ENCODE peak calls at places on chromosomes 11 and 22, in nine cellular contexts. One of them, this sample, is unnamed.
A peak's percentile ranks its signal among the peaks of the same experiment; 100 is the strongest.

GRCh38 chr11:14417975-14418374 is 59.0 kb upstream of the RRAS2 start:
- DNase-seq in pulmonary artery endothelial cell: no peak
- DNase-seq in activated CD4-positive, alpha-beta T cell treated with anti-CD3 and anti-CD28 coated beads, Interleukin-2, amount 50 U/mL, for 4 hours: no peak
- DNase-seq in AG08396: no peak
- DNase-seq in glomerular endothelial cell: no peak
- DNase-seq in H4: no peak
- DNase-seq in iris pigment epithelial cell: peak; percentile 32
- DNase-seq in stimulated activated CD4-positive, alpha-beta T cell treated with anti-CD3 and anti-CD28 coated beads, Interleukin-12 subunit alpha, Interleukin-12 subunit beta, amount 100 ng/mL, for 4 hours: no peak
- DNase-seq in NCI-H460: no peak
- DNase-seq in this sample: no peak

GRCh38 chr11:44561275-44561781 is 4.1 kb upstream of the CD82 start:
- DNase-seq in pulmonary artery endothelial cell: no peak
- DNase-seq in activated CD4-positive, alpha-beta T cell treated with anti-CD3 and anti-CD28 coated beads, Interleukin-2, amount 50 U/mL, for 4 hours: no peak
- DNase-seq in AG08396: no peak
- DNase-seq in glomerular endothelial cell: no peak
- DNase-seq in H4: no peak
- DNase-seq in iris pigment epithelial cell: no peak
- DNase-seq in stimulated activated CD4-positive, alpha-beta T cell treated with anti-CD3 and anti-CD28 coated beads, Interleukin-12 subunit alpha, Interleukin-12 subunit beta, amount 100 ng/mL, for 4 hours: no peak
- DNase-seq in NCI-H460: no peak
- DNase-seq in this sample: no peak

GRCh38 chr11:76810151-76810853 is 27.1 kb downstream of the TSKU start:
- DNase-seq in pulmonary artery endothelial cell: no peak
- DNase-seq in activated CD4-positive, alpha-beta T cell treated with anti-CD3 and anti-CD28 coated beads, Interleukin-2, amount 50 U/mL, for 4 hours: no peak
- DNase-seq in AG08396: peak; percentile 49
- DNase-seq in glomerular endothelial cell: no peak
- DNase-seq in H4: no peak
- DNase-seq in iris pigment epithelial cell: no peak
- DNase-seq in stimulated activated CD4-positive, alpha-beta T cell treated with anti-CD3 and anti-CD28 coated beads, Interleukin-12 subunit alpha, Interleukin-12 subunit beta, amount 100 ng/mL, for 4 hours: peak; percentile 43
- DNase-seq in NCI-H460: no peak
- DNase-seq in this sample: no peak

GRCh38 chr11:36033082-36033751 is 89.4 kb downstream of the LDLRAD3 start:
- DNase-seq in pulmonary artery endothelial cell: no peak
- DNase-seq in activated CD4-positive, alpha-beta T cell treated with anti-CD3 and anti-CD28 coated beads, Interleukin-2, amount 50 U/mL, for 4 hours: no peak
- DNase-seq in AG08396: no peak
- DNase-seq in glomerular endothelial cell: no peak
- DNase-seq in H4: no peak
- DNase-seq in iris pigment epithelial cell: peak; percentile 48
- DNase-seq in stimulated activated CD4-positive, alpha-beta T cell treated with anti-CD3 and anti-CD28 coated beads, Interleukin-12 subunit alpha, Interleukin-12 subunit beta, amount 100 ng/mL, for 4 hours: no peak
- DNase-seq in NCI-H460: no peak
- DNase-seq in this sample: no peak

GRCh38 chr11:61814958-61815789 is 1.6 kb downstream of the FADS1 start:
- DNase-seq in pulmonary artery endothelial cell: peak; percentile 86
- DNase-seq in activated CD4-positive, alpha-beta T cell treated with anti-CD3 and anti-CD28 coated beads, Interleukin-2, amount 50 U/mL, for 4 hours: no peak
- DNase-seq in AG08396: peak; percentile 99
- DNase-seq in glomerular endothelial cell: no peak
- DNase-seq in H4: peak; percentile 78
- DNase-seq in iris pigment epithelial cell: peak; percentile 96
- DNase-seq in stimulated activated CD4-positive, alpha-beta T cell treated with anti-CD3 and anti-CD28 coated beads, Interleukin-12 subunit alpha, Interleukin-12 subunit beta, amount 100 ng/mL, for 4 hours: peak; percentile 32
- DNase-seq in NCI-H460: peak; percentile 94
- DNase-seq in this sample: peak; percentile 68

GRCh38 chr22:29877620-29878019 is 5.4 kb upstream of the MTMR3 start:
- DNase-seq in pulmonary artery endothelial cell: no peak
- DNase-seq in activated CD4-positive, alpha-beta T cell treated with anti-CD3 and anti-CD28 coated beads, Interleukin-2, amount 50 U/mL, for 4 hours: no peak
- DNase-seq in AG08396: no peak
- DNase-seq in glomerular endothelial cell: no peak
- DNase-seq in H4: no peak
- DNase-seq in iris pigment epithelial cell: peak; percentile 16
- DNase-seq in stimulated activated CD4-positive, alpha-beta T cell treated with anti-CD3 and anti-CD28 coated beads, Interleukin-12 subunit alpha, Interleukin-12 subunit beta, amount 100 ng/mL, for 4 hours: no peak
- DNase-seq in NCI-H460: no peak
- DNase-seq in this sample: no peak

GRCh38 chr11:78595431-78596130 is 20.9 kb upstream of the NARS2 start:
- DNase-seq in pulmonary artery endothelial cell: no peak
- DNase-seq in activated CD4-positive, alpha-beta T cell treated with anti-CD3 and anti-CD28 coated beads, Interleukin-2, amount 50 U/mL, for 4 hours: no peak
- DNase-seq in AG08396: no peak
- DNase-seq in glomerular endothelial cell: no peak
- DNase-seq in H4: no peak
- DNase-seq in iris pigment epithelial cell: no peak
- DNase-seq in stimulated activated CD4-positive, alpha-beta T cell treated with anti-CD3 and anti-CD28 coated beads, Interleukin-12 subunit alpha, Interleukin-12 subunit beta, amount 100 ng/mL, for 4 hours: no peak
- DNase-seq in NCI-H460: no peak
- DNase-seq in this sample: no peak

GRCh38 chr11:31940396-31941037 is 129.4 kb upstream of the PAX6 start:
- DNase-seq in pulmonary artery endothelial cell: peak; percentile 74
- DNase-seq in activated CD4-positive, alpha-beta T cell treated with anti-CD3 and anti-CD28 coated beads, Interleukin-2, amount 50 U/mL, for 4 hours: no peak
- DNase-seq in AG08396: no peak
- DNase-seq in glomerular endothelial cell: peak; percentile 16
- DNase-seq in H4: no peak
- DNase-seq in iris pigment epithelial cell: peak; percentile 66
- DNase-seq in stimulated activated CD4-positive, alpha-beta T cell treated with anti-CD3 and anti-CD28 coated beads, Interleukin-12 subunit alpha, Interleukin-12 subunit beta, amount 100 ng/mL, for 4 hours: no peak
- DNase-seq in NCI-H460: no peak
- DNase-seq in this sample: no peak

GRCh38 chr11:78350101-78350645 is 67.4 kb downstream of the GAB2 start:
- DNase-seq in pulmonary artery endothelial cell: no peak
- DNase-seq in activated CD4-positive, alpha-beta T cell treated with anti-CD3 and anti-CD28 coated beads, Interleukin-2, amount 50 U/mL, for 4 hours: no peak
- DNase-seq in AG08396: peak; percentile 10
- DNase-seq in glomerular endothelial cell: no peak
- DNase-seq in H4: no peak
- DNase-seq in iris pigment epithelial cell: peak; percentile 47
- DNase-seq in stimulated activated CD4-positive, alpha-beta T cell treated with anti-CD3 and anti-CD28 coated beads, Interleukin-12 subunit alpha, Interleukin-12 subunit beta, amount 100 ng/mL, for 4 hours: no peak
- DNase-seq in NCI-H460: no peak
- DNase-seq in this sample: no peak

GRCh38 chr11:27216268-27217149 is 146.5 kb downstream of the CCDC34 start:
- DNase-seq in pulmonary artery endothelial cell: no peak
- DNase-seq in activated CD4-positive, alpha-beta T cell treated with anti-CD3 and anti-CD28 coated beads, Interleukin-2, amount 50 U/mL, for 4 hours: no peak
- DNase-seq in AG08396: peak; percentile 40
- DNase-seq in glomerular endothelial cell: peak; percentile 80
- DNase-seq in H4: peak; percentile 92
- DNase-seq in iris pigment epithelial cell: peak; percentile 41
- DNase-seq in stimulated activated CD4-positive, alpha-beta T cell treated with anti-CD3 and anti-CD28 coated beads, Interleukin-12 subunit alpha, Interleukin-12 subunit beta, amount 100 ng/mL, for 4 hours: no peak
- DNase-seq in NCI-H460: no peak
- DNase-seq in this sample: no peak